ENCODE peak calls at places on chromosomes 12 and 14, in nine cellular contexts. One of them, this sample, is unnamed.

GRCh38 chr14:31059152-31059924 is 33.2 kb upstream of the STRN3 start:
- DNase-seq in GM13977: no peak
- DNase-seq in right atrium auricular region: peak
- DNase-seq in HFF-Myc: no peak
- DNase-seq in suprapubic skin: no peak
- DNase-seq in fibroblast of pulmonary artery: peak
- DNase-seq in SK-N-SH: no peak
- DNase-seq in PC-9: peak
- DNase-seq in bronchial epithelial cell: peak
- DNase-seq in this sample: peak

GRCh38 chr14:68786491-68787234 is 6.2 kb downstream of the ZFP36L1 start:
- DNase-seq in GM13977: no peak
- DNase-seq in suprapubic skin: peak
- DNase-seq in SK-N-SH: no peak
- DNase-seq in HFF-Myc: no peak
- DNase-seq in right atrium auricular region: peak
- DNase-seq in PC-9: peak
- DNase-seq in bronchial epithelial cell: peak
- DNase-seq in fibroblast of pulmonary artery: peak
- DNase-seq in this sample: no peak

GRCh38 chr14:49999216-49999761 is 106.4 kb downstream of the ARF6 start:
- DNase-seq in right atrium auricular region: peak
- DNase-seq in HFF-Myc: peak
- DNase-seq in GM13977: peak
- DNase-seq in suprapubic skin: peak
- DNase-seq in SK-N-SH: peak
- DNase-seq in PC-9: peak
- DNase-seq in bronchial epithelial cell: peak
- DNase-seq in fibroblast of pulmonary artery: peak
- DNase-seq in this sample: peak

GRCh38 chr14:105844047-105844630 is 317.8 kb downstream of the TMEM121 start:
- DNase-seq in HFF-Myc: no peak
- DNase-seq in suprapubic skin: no peak
- DNase-seq in GM13977: no peak
- DNase-seq in right atrium auricular region: peak
- DNase-seq in SK-N-SH: no peak
- DNase-seq in PC-9: no peak
- DNase-seq in bronchial epithelial cell: no peak
- DNase-seq in fibroblast of pulmonary artery: no peak
- DNase-seq in this sample: no peak

GRCh38 chr14:84323963-84324362 is 1206.0 kb upstream of the FLRT2 start:
- DNase-seq in GM13977: no peak
- DNase-seq in right atrium auricular region: no peak
- DNase-seq in fibroblast of pulmonary artery: peak
- DNase-seq in PC-9: no peak
- DNase-seq in suprapubic skin: no peak
- DNase-seq in SK-N-SH: no peak
- DNase-seq in bronchial epithelial cell: peak
- DNase-seq in HFF-Myc: no peak
- DNase-seq in this sample: no peak

GRCh38 chr14:99255621-99256482 is 16.1 kb downstream of the BCL11B start:
- DNase-seq in HFF-Myc: no peak
- DNase-seq in PC-9: no peak
- DNase-seq in bronchial epithelial cell: no peak
- DNase-seq in right atrium auricular region: no peak
- DNase-seq in fibroblast of pulmonary artery: no peak
- DNase-seq in GM13977: no peak
- DNase-seq in SK-N-SH: no peak
- DNase-seq in suprapubic skin: no peak
- DNase-seq in this sample: no peak

GRCh38 chr14:58626441-58626840 is 11.3 kb upstream of the DACT1 start:
- DNase-seq in bronchial epithelial cell: peak
- DNase-seq in PC-9: no peak
- DNase-seq in HFF-Myc: peak
- DNase-seq in right atrium auricular region: no peak
- DNase-seq in SK-N-SH: no peak
- DNase-seq in suprapubic skin: no peak
- DNase-seq in GM13977: no peak
- DNase-seq in fibroblast of pulmonary artery: peak
- DNase-seq in this sample: no peak

GRCh38 chr14:58876613-58877012 is 238.9 kb downstream of the DACT1 start:
- DNase-seq in suprapubic skin: no peak
- DNase-seq in right atrium auricular region: no peak
- DNase-seq in fibroblast of pulmonary artery: peak
- DNase-seq in GM13977: no peak
- DNase-seq in HFF-Myc: no peak
- DNase-seq in PC-9: no peak
- DNase-seq in bronchial epithelial cell: no peak
- DNase-seq in SK-N-SH: no peak
- DNase-seq in this sample: no peak

GRCh38 chr12:93785262-93786010 is 108.3 kb downstream of the CRADD start:
- DNase-seq in PC-9: peak
- DNase-seq in GM13977: no peak
- DNase-seq in fibroblast of pulmonary artery: peak
- DNase-seq in HFF-Myc: peak
- DNase-seq in bronchial epithelial cell: peak
- DNase-seq in SK-N-SH: no peak
- DNase-seq in suprapubic skin: no peak
- DNase-seq in right atrium auricular region: peak
- DNase-seq in this sample: peak

GRCh38 chr12:67520611-67521010 is 127.9 kb upstream of the DYRK2 start:
- DNase-seq in suprapubic skin: no peak
- DNase-seq in GM13977: no peak
- DNase-seq in HFF-Myc: no peak
- DNase-seq in fibroblast of pulmonary artery: no peak
- DNase-seq in SK-N-SH: no peak
- DNase-seq in bronchial epithelial cell: no peak
- DNase-seq in PC-9: no peak
- DNase-seq in right atrium auricular region: no peak
- DNase-seq in this sample: no peak

GRCh38 chr14:51244591-51244990 is 4.5 kb downstream of the TMX1 start:
- DNase-seq in right atrium auricular region: no peak
- DNase-seq in bronchial epithelial cell: no peak
- DNase-seq in fibroblast of pulmonary artery: no peak
- DNase-seq in GM13977: no peak
- DNase-seq in HFF-Myc: no peak
- DNase-seq in suprapubic skin: no peak
- DNase-seq in PC-9: no peak
- DNase-seq in SK-N-SH: no peak
- DNase-seq in this sample: no peak

GRCh38 chr14:51240804-51241380 is 845 bp downstream of the TMX1 start:
- DNase-seq in right atrium auricular region: no peak
- DNase-seq in HFF-Myc: no peak
- DNase-seq in GM13977: no peak
- DNase-seq in suprapubic skin: no peak
- DNase-seq in fibroblast of pulmonary artery: no peak
- DNase-seq in bronchial epithelial cell: no peak
- DNase-seq in PC-9: no peak
- DNase-seq in SK-N-SH: no peak
- DNase-seq in this sample: no peak

GRCh38 chr14:51246032-51246431 is 6.0 kb downstream of the TMX1 start:
- DNase-seq in HFF-Myc: no peak
- DNase-seq in PC-9: no peak
- DNase-seq in SK-N-SH: no peak
- DNase-seq in suprapubic skin: no peak
- DNase-seq in fibroblast of pulmonary artery: no peak
- DNase-seq in right atrium auricular region: no peak
- DNase-seq in bronchial epithelial cell: no peak
- DNase-seq in GM13977: no peak
- DNase-seq in this sample: no peak

GRCh38 chr14:51239813-51240803 is at the start of gene TMX1:
- DNase-seq in bronchial epithelial cell: peak
- DNase-seq in suprapubic skin: peak
- DNase-seq in GM13977: peak
- DNase-seq in fibroblast of pulmonary artery: peak
- DNase-seq in SK-N-SH: peak
- DNase-seq in PC-9: peak
- DNase-seq in HFF-Myc: peak
- DNase-seq in right atrium auricular region: peak
- DNase-seq in this sample: peak

DNA sequence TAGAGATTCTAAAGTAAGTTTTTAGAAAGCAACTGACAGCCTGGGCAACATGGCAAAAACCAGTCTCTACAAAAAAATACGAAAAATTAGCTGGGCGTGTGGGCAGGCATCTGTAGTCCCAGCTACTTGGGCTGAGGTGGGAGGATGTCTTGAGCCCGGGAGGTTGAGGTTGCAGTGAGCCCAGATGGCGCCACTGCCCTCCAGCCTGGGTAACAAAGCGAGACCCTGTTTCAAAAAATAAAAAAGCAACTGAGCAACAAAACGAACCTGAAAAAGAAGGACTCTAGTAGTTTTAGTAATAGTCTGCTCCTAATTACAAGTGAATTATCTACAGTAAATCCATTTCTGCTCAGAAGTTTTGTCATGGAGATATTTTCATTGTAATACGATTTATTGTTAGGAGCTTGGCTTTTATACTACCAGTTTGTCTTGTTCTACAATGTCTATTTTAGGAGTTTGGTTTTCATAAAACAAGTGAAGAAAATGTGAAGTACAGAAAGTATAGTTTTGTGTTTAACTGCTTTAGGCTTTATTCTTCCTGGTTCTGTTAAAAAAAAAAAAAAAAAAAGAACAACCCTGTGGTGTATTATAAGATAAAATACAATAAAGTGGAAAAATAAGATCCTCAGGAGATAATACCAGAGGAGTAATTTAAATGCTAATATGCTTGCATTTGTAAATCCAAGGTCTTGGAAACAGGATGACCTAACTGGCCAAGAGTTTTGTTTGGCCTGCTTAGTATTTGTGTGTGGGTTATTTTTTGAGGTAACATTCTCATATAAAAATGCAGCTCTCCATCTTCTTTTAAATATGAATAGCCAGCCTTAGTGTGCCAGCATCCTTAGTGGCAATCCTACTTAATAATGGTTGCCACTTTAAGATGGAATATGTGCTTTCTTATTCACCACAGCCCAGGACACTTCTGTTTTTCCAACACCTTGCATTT is 2.8 kb downstream of the TMX1 start:
- DNase-seq in suprapubic skin: no peak
- DNase-seq in fibroblast of pulmonary artery: no peak
- DNase-seq in HFF-Myc: no peak
- DNase-seq in right atrium auricular region: no peak
- DNase-seq in PC-9: no peak
- DNase-seq in SK-N-SH: no peak
- DNase-seq in bronchial epithelial cell: no peak
- DNase-seq in GM13977: no peak
- DNase-seq in this sample: no peak
- TF ChIP-seq CTCF in suprapubic skin: no peak
- TF ChIP-seq CTCF in fibroblast of pulmonary artery: no peak
- TF ChIP-seq CTCF in HFF-Myc: no peak
- TF ChIP-seq CTCF in right atrium auricular region: no peak
- TF ChIP-seq CTCF in PC-9: no peak
- TF ChIP-seq CTCF in SK-N-SH: peak
- TF ChIP-seq CTCF in bronchial epithelial cell: no peak
- TF ChIP-seq CTCF in GM13977: peak
- TF ChIP-seq CTCF in this sample: peak

DNA sequence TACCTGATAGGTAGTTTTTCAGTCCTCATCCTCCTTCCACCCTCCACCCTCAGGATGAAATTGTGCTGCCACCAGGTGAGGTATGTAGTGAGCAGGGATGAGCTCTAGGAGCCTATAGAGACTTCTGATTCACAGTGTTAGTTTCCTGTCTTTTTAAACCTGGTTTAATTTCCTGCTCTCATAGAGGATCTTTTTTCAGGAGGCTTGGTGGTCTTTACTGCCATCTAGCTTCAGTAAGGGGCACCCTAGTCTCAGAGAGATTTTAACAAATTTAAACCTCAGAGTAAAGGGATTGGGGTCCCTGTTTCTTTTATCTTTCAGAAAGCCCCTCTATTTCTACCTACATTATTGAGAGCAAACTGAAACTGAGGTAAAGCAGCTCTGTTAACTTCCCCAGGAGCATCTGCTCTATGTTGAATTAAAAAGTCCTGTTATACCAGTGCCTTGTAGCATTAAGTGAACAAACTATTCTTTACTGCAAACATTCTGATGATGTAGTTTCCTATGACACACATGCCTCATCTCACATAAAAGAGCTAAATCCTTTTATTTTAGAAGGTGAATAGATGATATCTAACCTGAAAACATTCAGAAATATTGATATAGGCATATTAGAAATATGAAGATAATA is 172.2 kb upstream of the DDHD1 start:
- DNase-seq in suprapubic skin: no peak
- DNase-seq in fibroblast of pulmonary artery: peak
- DNase-seq in GM13977: no peak
- DNase-seq in right atrium auricular region: no peak
- DNase-seq in bronchial epithelial cell: peak
- DNase-seq in SK-N-SH: peak
- DNase-seq in HFF-Myc: no peak
- DNase-seq in PC-9: no peak
- DNase-seq in this sample: no peak
- TF ChIP-seq CTCF in suprapubic skin: no peak
- TF ChIP-seq CTCF in fibroblast of pulmonary artery: peak
- TF ChIP-seq CTCF in GM13977: peak
- TF ChIP-seq CTCF in right atrium auricular region: no peak
- TF ChIP-seq CTCF in bronchial epithelial cell: no peak
- TF ChIP-seq CTCF in SK-N-SH: peak
- TF ChIP-seq CTCF in HFF-Myc: peak
- TF ChIP-seq CTCF in PC-9: no peak
- TF ChIP-seq CTCF in this sample: peak

GRCh38 chr12:29639893-29640495 is 142.5 kb upstream of the OVCH1 start:
- DNase-seq in right atrium auricular region: no peak
- DNase-seq in bronchial epithelial cell: no peak
- DNase-seq in PC-9: no peak
- DNase-seq in fibroblast of pulmonary artery: peak
- DNase-seq in HFF-Myc: no peak
- DNase-seq in GM13977: no peak
- DNase-seq in SK-N-SH: no peak
- DNase-seq in suprapubic skin: no peak
- DNase-seq in this sample: no peak

GRCh38 chr12:29644536-29645162 is 139.1 kb downstream of the TMTC1 start:
- DNase-seq in bronchial epithelial cell: no peak
- DNase-seq in GM13977: no peak
- DNase-seq in SK-N-SH: no peak
- DNase-seq in fibroblast of pulmonary artery: no peak
- DNase-seq in suprapubic skin: no peak
- DNase-seq in right atrium auricular region: no peak
- DNase-seq in HFF-Myc: no peak
- DNase-seq in PC-9: no peak
- DNase-seq in this sample: no peak

GRCh38 chr12:29638528-29638927 is 141.0 kb upstream of the OVCH1 start:
- DNase-seq in bronchial epithelial cell: no peak
- DNase-seq in GM13977: no peak
- DNase-seq in fibroblast of pulmonary artery: no peak
- DNase-seq in SK-N-SH: no peak
- DNase-seq in suprapubic skin: no peak
- DNase-seq in HFF-Myc: no peak
- DNase-seq in right atrium auricular region: no peak
- DNase-seq in PC-9: no peak
- DNase-seq in this sample: no peak

GRCh38 chr12:29640589-29641345 is 143.0 kb downstream of the TMTC1 start:
- DNase-seq in HFF-Myc: no peak
- DNase-seq in suprapubic skin: no peak
- DNase-seq in right atrium auricular region: no peak
- DNase-seq in PC-9: peak
- DNase-seq in fibroblast of pulmonary artery: peak
- DNase-seq in bronchial epithelial cell: no peak
- DNase-seq in GM13977: no peak
- DNase-seq in SK-N-SH: no peak
- DNase-seq in this sample: no peak
- TF ChIP-seq CTCF in HFF-Myc: no peak
- TF ChIP-seq CTCF in suprapubic skin: no peak
- TF ChIP-seq CTCF in right atrium auricular region: no peak
- TF ChIP-seq CTCF in PC-9: no peak
- TF ChIP-seq CTCF in fibroblast of pulmonary artery: peak
- TF ChIP-seq CTCF in bronchial epithelial cell: no peak
- TF ChIP-seq CTCF in GM13977: no peak
- TF ChIP-seq CTCF in SK-N-SH: no peak
- TF ChIP-seq CTCF in this sample: no peak

GRCh38 chr12:127560041-127560478 is 706.9 kb upstream of the TMEM132C start:
- DNase-seq in GM13977: no peak
- DNase-seq in right atrium auricular region: no peak
- DNase-seq in HFF-Myc: no peak
- DNase-seq in PC-9: no peak
- DNase-seq in suprapubic skin: no peak
- DNase-seq in fibroblast of pulmonary artery: no peak
- DNase-seq in bronchial epithelial cell: no peak
- DNase-seq in SK-N-SH: no peak
- DNase-seq in this sample: no peak
- TF ChIP-seq CTCF in GM13977: no peak
- TF ChIP-seq CTCF in right atrium auricular region: no peak
- TF ChIP-seq CTCF in HFF-Myc: no peak
- TF ChIP-seq CTCF in PC-9: no peak
- TF ChIP-seq CTCF in suprapubic skin: no peak
- TF ChIP-seq CTCF in fibroblast of pulmonary artery: no peak
- TF ChIP-seq CTCF in bronchial epithelial cell: no peak
- TF ChIP-seq CTCF in SK-N-SH: no peak
- TF ChIP-seq CTCF in this sample: no peak